ENCODE peak calls at places on chromosome 20, in ten cellular contexts. N is hippocampal formation; B is left cardiac atrium; X is kidney; S is NCI-H510A; C is osteocyte; O is right atrium auricular region; Z is bronchial epithelial cell; E is neural crest cell; J is stimulated activated CD8-positive, alpha-beta memory T cell treated with anti-CD3 and anti-CD28 coated beads, Interleukin-2, amount 100 ng/mL, for 1 hour. V is an unnamed sample.

GRCh38 chr20:35886537-35886936 is 67.8 kb downstream of the SCAND1 start:
- DNase-seq in N (no peak), B (peak; percentile 61), X (no peak), S (no peak), C (no peak), O (no peak), Z (no peak), E (no peak), J (no peak), V (no peak)

GRCh38 chr20:19618711-19619110 is 139.3 kb upstream of the RIN2 start:
- DNase-seq in N (no peak), B (no peak), X (no peak), S (no peak), C (no peak), O (no peak), Z (no peak), E (no peak), J (no peak), V (no peak)

GRCh38 chr20:40276291-40276690 is 412.7 kb downstream of the MAFB start:
- DNase-seq in N (no peak), B (peak; percentile 51), X (no peak), S (no peak), C (no peak), O (no peak), Z (no peak), E (no peak), J (no peak), V (no peak)

GRCh38 chr20:25399038-25399430 is 8.4 kb upstream of the ABHD12 start:
- DNase-seq in N (peak; percentile 87), B (no peak), X (no peak), S (peak; percentile 65), C (no peak), O (no peak), Z (peak; percentile 72), E (peak; percentile 29), J (no peak), V (peak; percentile 55)

GRCh38 chr20:6299451-6299850 is 176.6 kb upstream of the FERMT1 start:
- DNase-seq in N (no peak), B (no peak), X (no peak), S (no peak), C (no peak), O (no peak), Z (peak; percentile 14), E (no peak), J (no peak), V (no peak)

GRCh38 chr20:43844778-43845614 is 69.7 kb upstream of the TOX2 start:
- DNase-seq in N (no peak), B (peak; percentile 44), X (no peak), S (no peak), C (peak; percentile 67), O (no peak), Z (peak; percentile 82), E (no peak), J (no peak), V (peak; percentile 87)

GRCh38 chr20:50713677-50714101 is 17.7 kb upstream of the PARD6B start:
- DNase-seq in N (no peak), B (no peak), X (no peak), S (no peak), C (no peak), O (no peak), Z (peak; percentile 25), E (no peak), J (no peak), V (no peak)

GRCh38 chr20:7775072-7775471 is 165.2 kb downstream of the HAO1 start:
- DNase-seq in N (no peak), B (no peak), X (no peak), S (peak; percentile 7), C (no peak), O (no peak), Z (no peak), E (no peak), J (no peak), V (peak; percentile 20)

GRCh38 chr20:44435630-44436335 is 39.9 kb upstream of the TTPAL start:
- DNase-seq in N (no peak), B (no peak), X (no peak), S (no peak), C (no peak), O (no peak), Z (peak; percentile 53), E (no peak), J (no peak), V (no peak)

GRCh38 chr20:53878262-53879047 is 191.9 kb downstream of the BCAS1 start:
- DNase-seq in N (no peak), B (no peak), X (no peak), S (no peak), C (no peak), O (no peak), Z (no peak), E (no peak), J (no peak), V (no peak)

GRCh38 chr20:1993986-1994385 is at the start of gene PDYN:
- DNase-seq in N (no peak), B (no peak), X (no peak), S (no peak), C (peak; percentile 51), O (no peak), Z (no peak), E (peak; percentile 23), J (no peak), V (no peak)

GRCh38 chr20:62266851-62267250 is 28.5 kb downstream of the OSBPL2 start:
- DNase-seq in N (no peak), B (no peak), X (no peak), S (no peak), C (no peak), O (no peak), Z (no peak), E (no peak), J (no peak), V (no peak)

GRCh38 chr20:62662422-62662821 is 20.1 kb downstream of the SLCO4A1 start:
- DNase-seq in N (no peak), B (no peak), X (no peak), S (no peak), C (no peak), O (no peak), Z (peak; percentile 77), E (no peak), J (no peak), V (peak; percentile 67)

GRCh38 chr20:3694864-3695263 is 13.1 kb upstream of the ADAM33 start:
- DNase-seq in N (no peak), B (no peak), X (no peak), S (no peak), C (no peak), O (no peak), Z (no peak), E (no peak), J (no peak), V (no peak)

V was measured in AG09309.